ENCODE peak calls at places on chromosomes 12 and 14, in six cellular contexts. I is CD8-positive, alpha-beta T cell; G is lower lobe of right lung; E is NT2/D1; K is transverse colon; R is tibial artery. Y is an unnamed sample.

GRCh38 chr12:123973552-123974341 is 732 bp downstream of the ZNF664 start:
- DNase-seq in I (no peak), G (peak; percentile 68), E (no peak), K (peak; percentile 55), R (peak; percentile 41), Y (peak; percentile 67)

GRCh38 chr14:96104469-96105057 is 65.4 kb downstream of the C14orf132 start:
- DNase-seq in I (no peak), G (peak; percentile 75), E (no peak), K (peak; percentile 87), R (peak; percentile 90), Y (peak; percentile 86)

GRCh38 chr12:57430117-57430930 is 519 bp downstream of the R3HDM2 start:
- DNase-seq in I (peak; percentile 18), G (peak; percentile 69), E (no peak), K (no peak), R (peak; percentile 30), Y (no peak)

GRCh38 chr12:26113194-26113654 is 11.6 kb downstream of the BHLHE41 start:
- DNase-seq in I (no peak), G (no peak), E (peak; percentile 57), K (no peak), R (peak; percentile 49), Y (no peak)

GRCh38 chr14:76203086-76204001 is 51.6 kb downstream of the GPATCH2L start:
- DNase-seq in I (no peak), G (no peak), E (no peak), K (no peak), R (no peak), Y (no peak)

GRCh38 chr12:62977419-62977818 is 42.5 kb upstream of the PPM1H start:
- DNase-seq in I (no peak), G (no peak), E (no peak), K (peak; percentile 34), R (no peak), Y (no peak)

GRCh38 chr12:121223283-121223946 is 13.5 kb downstream of the P2RX4 start:
- DNase-seq in I (no peak), G (no peak), E (no peak), K (peak; percentile 70), R (no peak), Y (no peak)

GRCh38 chr12:5442251-5443006 is 10.5 kb downstream of the NTF3 start:
- DNase-seq in I (no peak), G (no peak), E (no peak), K (no peak), R (no peak), Y (no peak)

GRCh38 chr12:105803292-105803691 is 335.5 kb downstream of the NUAK1 start:
- DNase-seq in I (no peak), G (no peak), E (no peak), K (no peak), R (no peak), Y (no peak)

GRCh38 chr12:115953450-115953849 is 324.0 kb downstream of the MED13L start:
- DNase-seq in I (no peak), G (no peak), E (no peak), K (no peak), R (no peak), Y (no peak)

GRCh38 chr12:116677202-116677651 is 60.6 kb downstream of the SPRING1 start:
- DNase-seq in I (no peak), G (no peak), E (no peak), K (no peak), R (no peak), Y (no peak)

GRCh38 chr14:35412281-35413057 is 7.9 kb upstream of the NFKBIA start:
- DNase-seq in I (no peak), G (no peak), E (no peak), K (no peak), R (no peak), Y (no peak)

GRCh38 chr12:118315821-118316220 is 56.9 kb downstream of the TAOK3 start:
- DNase-seq in I (no peak), G (no peak), E (no peak), K (no peak), R (no peak), Y (no peak)

GRCh38 chr14:49512147-49512551 is 74.0 kb downstream of the RPS29 start:
- DNase-seq in I (no peak), G (no peak), E (no peak), K (no peak), R (no peak), Y (no peak)

GRCh38 chr14:21647380-21647779 is 6.3 kb upstream of the OR4E2 start:
- DNase-seq in I (no peak), G (no peak), E (no peak), K (no peak), R (no peak), Y (no peak)

GRCh38 chr14:40340708-40341107 is 908.5 kb upstream of the FBXO33 start:
- DNase-seq in I (no peak), G (no peak), E (no peak), K (no peak), R (no peak), Y (no peak)

GRCh38 chr14:80629606-80630005 is 311.9 kb downstream of the CEP128 start:
- DNase-seq in I (no peak), G (no peak), E (no peak), K (no peak), R (no peak), Y (no peak)

GRCh38 chr14:99605299-99605961 is 1.4 kb upstream of the CCDC85C start:
- DNase-seq in I (peak; percentile 60), G (peak; percentile 76), E (no peak), K (peak; percentile 79), R (peak; percentile 44), Y (no peak)

GRCh38 chr12:66210840-66211239 is 21.8 kb downstream of the IRAK3 start:
- DNase-seq in I (no peak), G (no peak), E (no peak), K (no peak), R (no peak), Y (no peak)

GRCh38 chr12:80825506-80825905 is 108.8 kb downstream of the MYF5 start:
- DNase-seq in I (no peak), G (no peak), E (no peak), K (no peak), R (no peak), Y (no peak)

GRCh38 chr12:122022393-122023338 is 982 bp downstream of the BCL7A start:
- DNase-seq in I (no peak), G (no peak), E (no peak), K (no peak), R (no peak), Y (no peak)

GRCh38 chr14:102019141-102019540 is 54.8 kb downstream of the DYNC1H1 start:
- DNase-seq in I (no peak), G (no peak), E (no peak), K (no peak), R (no peak), Y (no peak)
- H3K36me3 ChIP-seq in I (peaks cover 67% of the 10 kb centered on the region), G (peaks cover 100% of the 10 kb centered on the region), E (peaks cover 92% of the 10 kb centered on the region), K (peaks cover 90% of the 10 kb centered on the region), R (peaks cover 99% of the 10 kb centered on the region), Y (peaks cover 98% of the 10 kb centered on the region)

GRCh38 chr12:52151859-52152783 is 39.7 kb downstream of the KRT80 start:
- DNase-seq in I (peak; percentile 56), G (peak; percentile 85), E (no peak), K (peak; percentile 77), R (peak; percentile 63), Y (no peak)
- H3K4me1 ChIP-seq in I (peaks cover 25% of the 10 kb centered on the region), G (peaks cover 55% of the 10 kb centered on the region), E (peaks cover 28% of the 10 kb centered on the region), K (peaks cover 35% of the 10 kb centered on the region), R (peaks cover 26% of the 10 kb centered on the region), Y (peaks cover 28% of the 10 kb centered on the region)

DNA sequence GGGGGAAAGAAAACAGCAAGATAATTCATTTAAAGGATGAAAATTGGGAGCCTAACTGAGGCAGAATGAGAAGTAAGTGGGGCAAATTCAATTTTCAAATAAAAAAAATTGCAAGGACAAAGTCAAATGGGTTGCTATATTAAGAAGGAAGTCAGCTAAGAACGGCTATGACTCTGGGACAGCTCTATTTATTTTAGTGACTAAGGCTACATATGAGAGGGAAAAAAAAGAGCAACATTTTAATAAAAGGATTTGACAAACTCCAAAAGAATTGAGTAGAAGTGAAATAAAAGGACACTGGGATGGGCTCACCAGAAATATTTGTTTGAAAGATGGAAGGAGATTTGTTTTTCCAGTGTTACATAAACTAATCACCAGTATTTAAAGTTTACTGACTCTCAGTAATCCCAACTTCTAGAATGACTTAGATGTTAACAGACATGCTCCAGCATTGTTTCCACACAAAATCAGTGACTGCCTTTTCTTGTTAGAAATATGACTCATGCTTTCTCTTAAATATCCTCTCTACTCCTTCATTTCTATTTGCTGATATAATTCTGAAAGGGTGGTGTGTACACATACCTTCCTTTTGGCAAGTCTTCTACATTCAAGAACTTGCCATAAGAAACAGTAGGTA is 198.5 kb downstream of the SLC25A21 start:
- DNase-seq in I (no peak), G (no peak), E (no peak), K (no peak), R (no peak), Y (no peak)
- H3K4me3 ChIP-seq in I (no peak overlapping the region), G (no peak overlapping the region), E (no peak overlapping the region), K (no peak overlapping the region), R (no peak overlapping the region), Y (no peak overlapping the region)

GRCh38 chr12:56411781-56412639 is 37.2 kb downstream of the TIMELESS start:
- DNase-seq in I (no peak), G (no peak), E (no peak), K (no peak), R (no peak), Y (no peak)

GRCh38 chr12:56420411-56420810 is 28.8 kb downstream of the TIMELESS start:
- DNase-seq in I (no peak), G (no peak), E (no peak), K (no peak), R (no peak), Y (no peak)

GRCh38 chr12:56414401-56414800 is 34.8 kb downstream of the TIMELESS start:
- DNase-seq in I (no peak), G (no peak), E (no peak), K (no peak), R (no peak), Y (no peak)

GRCh38 chr12:56413392-56413791 is 35.8 kb downstream of the TIMELESS start:
- DNase-seq in I (no peak), G (no peak), E (no peak), K (no peak), R (no peak), Y (no peak)

GRCh38 chr12:56417739-56418138 is 31.5 kb downstream of the TIMELESS start:
- DNase-seq in I (no peak), G (no peak), E (no peak), K (no peak), R (no peak), Y (no peak)
- H3K36me3 ChIP-seq in I (no peaks in the 10 kb centered on the region), G (peaks cover 25% of the 10 kb centered on the region), E (peaks cover 92% of the 10 kb centered on the region), K (peaks cover 6% of the 10 kb centered on the region), R (no peaks in the 10 kb centered on the region), Y (no peaks in the 10 kb centered on the region)

GRCh38 chr12:98503343-98503592 is 12.1 kb upstream of the TMPO start:
- DNase-seq in I (peak; percentile 72), G (peak; percentile 85), E (peak; percentile 88), K (peak; percentile 93), R (peak; percentile 92), Y (peak; percentile 94)
- H3K4me1 ChIP-seq in I (peaks cover 3% of the 10 kb centered on the region), G (peaks cover 10% of the 10 kb centered on the region), E (no peaks in the 10 kb centered on the region), K (no peaks in the 10 kb centered on the region), R (peaks cover 4% of the 10 kb centered on the region), Y (no peaks in the 10 kb centered on the region)

GRCh38 chr14:56002876-56003625 is 115.2 kb upstream of the PELI2 start:
- DNase-seq in I (no peak), G (no peak), E (no peak), K (no peak), R (no peak), Y (no peak)
- H3K4me3 ChIP-seq in I (no peak overlapping the region), G (no peak overlapping the region), E (no peak overlapping the region), K (no peak overlapping the region), R (no peak overlapping the region), Y (no peak overlapping the region)

GRCh38 chr14:65062096-65063075 is 39.9 kb downstream of the MAX start:
- DNase-seq in I (no peak), G (no peak), E (no peak), K (no peak), R (no peak), Y (no peak)
- H3K36me3 ChIP-seq in I (peaks cover 33% of the 10 kb centered on the region), G (peaks cover 66% of the 10 kb centered on the region), E (peaks cover 36% of the 10 kb centered on the region), K (peaks cover 28% of the 10 kb centered on the region), R (peaks cover 21% of the 10 kb centered on the region), Y (peaks cover 53% of the 10 kb centered on the region)

GRCh38 chr12:16585781-16586180 is 20.2 kb downstream of the LMO3 start:
- DNase-seq in I (no peak), G (no peak), E (no peak), K (no peak), R (no peak), Y (no peak)
- H3K4me1 ChIP-seq in I (no peaks in the 10 kb centered on the region), G (no peaks in the 10 kb centered on the region), E (no peaks in the 10 kb centered on the region), K (no peaks in the 10 kb centered on the region), R (no peaks in the 10 kb centered on the region), Y (no peaks in the 10 kb centered on the region)

Y was measured in ascending aorta.